ENCODE peak calls at places on chromosomes 6 and 20, in seven cellular contexts. V is left ventricle myocardium inferior; W is spleen; G is HCT116; L is CD4-positive, CD25-positive, alpha-beta regulatory T cell; T is MM.1S; U is neuronal stem cell. D is an unnamed sample. For H3K4me1, the result is how much of the 10 kb centered on the place peaks cover.

GRCh38 chr6:54135665-54136370 is 24.6 kb downstream of the MLIP start:
- DNase-seq in V (no peak), W (no peak), G (no peak), L (no peak), T (no peak), U (no peak), D (no peak)

GRCh38 chr6:7732219-7732618 is 6.3 kb downstream of the BMP6 start:
- DNase-seq in V (no peak), W (no peak), G (no peak), L (no peak), T (no peak), U (no peak), D (no peak)

GRCh38 chr6:2693191-2693590 is 57.5 kb downstream of the MYLK4 start:
- DNase-seq in V (no peak), W (no peak), G (no peak), L (no peak), T (no peak), U (no peak), D (no peak)

GRCh38 chr20:11797161-11797560 is 120.5 kb upstream of the BTBD3 start:
- DNase-seq in V (no peak), W (no peak), G (no peak), L (no peak), T (no peak), U (no peak), D (no peak)

GRCh38 chr20:21826946-21827345 is 121.5 kb downstream of the PAX1 start:
- DNase-seq in V (no peak), W (no peak), G (no peak), L (no peak), T (no peak), U (peak), D (no peak)

GRCh38 chr6:35512740-35513139 is at the start of gene TULP1:
- DNase-seq in V (no peak), W (no peak), G (no peak), L (no peak), T (no peak), U (no peak), D (no peak)

GRCh38 chr20:50520222-50520877 is 10.2 kb downstream of the PTPN1 start:
- DNase-seq in V (no peak), W (no peak), G (no peak), L (no peak), T (no peak), U (no peak), D (no peak)

GRCh38 chr6:168192195-168192900 is 113.3 kb upstream of the FRMD1 start:
- DNase-seq in V (no peak), W (no peak), G (no peak), L (no peak), T (no peak), U (no peak), D (no peak)

GRCh38 chr6:163893609-163894189 is 479.2 kb downstream of the QKI start:
- DNase-seq in V (no peak), W (no peak), G (no peak), L (no peak), T (no peak), U (no peak), D (no peak)

GRCh38 chr6:150721411-150722266 is 122.0 kb downstream of the PLEKHG1 start:
- DNase-seq in V (no peak), W (no peak), G (no peak), L (no peak), T (no peak), U (no peak), D (no peak)

GRCh38 chr6:153484056-153484455 is 353.0 kb upstream of the RGS17 start:
- DNase-seq in V (no peak), W (no peak), G (no peak), L (no peak), T (no peak), U (peak), D (no peak)

GRCh38 chr20:38209736-38210405 is 44.8 kb upstream of the TGM2 start:
- DNase-seq in V (no peak), W (no peak), G (no peak), L (no peak), T (no peak), U (no peak), D (no peak)

GRCh38 chr20:35831029-35831428 is 59.2 kb downstream of the PHF20 start:
- DNase-seq in V (no peak), W (no peak), G (no peak), L (no peak), T (no peak), U (no peak), D (no peak)

GRCh38 chr6:6661684-6662083 is 73.2 kb downstream of the LY86 start:
- DNase-seq in V (no peak), W (no peak), G (no peak), L (no peak), T (no peak), U (no peak), D (peak)

GRCh38 chr20:16018881-16019280 is 554.4 kb downstream of the KIF16B start:
- DNase-seq in V (no peak), W (no peak), G (no peak), L (no peak), T (no peak), U (no peak), D (no peak)

GRCh38 chr20:14744723-14745122 is 407.3 kb upstream of the FLRT3 start:
- DNase-seq in V (no peak), W (no peak), G (no peak), L (no peak), T (no peak), U (no peak), D (no peak)
- H3K4me1 ChIP-seq in V (under half), W (under half), G (under half), L (under half), T (under half), U (under half), D (under half)

DNA sequence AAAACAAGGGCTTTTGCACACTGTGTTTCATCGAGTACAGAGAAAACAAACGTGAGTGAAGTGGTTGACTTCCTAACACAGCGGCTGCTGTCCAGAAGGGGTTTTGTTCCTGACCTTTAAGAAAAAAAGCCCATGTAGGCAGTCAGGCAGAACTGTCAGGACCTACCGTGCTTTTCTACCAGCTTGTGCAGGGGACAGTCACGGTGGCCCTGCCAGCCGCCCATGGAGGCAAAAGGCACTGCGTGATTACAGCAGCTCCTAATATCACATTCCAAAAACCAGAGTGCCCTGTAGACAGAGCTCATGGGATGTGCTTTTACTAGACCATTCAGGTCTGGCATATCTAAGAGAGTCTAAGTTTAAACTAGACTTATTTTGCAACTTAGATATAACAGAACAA is 12.2 kb downstream of the TNFAIP3 start:
- DNase-seq in V (no peak), W (no peak), G (no peak), L (no peak), T (no peak), U (no peak), D (no peak)
- H3K4me1 ChIP-seq in V (under half), W (half or more), G (under half), L (half or more), T (half or more), U (under half), D (under half)

DNA sequence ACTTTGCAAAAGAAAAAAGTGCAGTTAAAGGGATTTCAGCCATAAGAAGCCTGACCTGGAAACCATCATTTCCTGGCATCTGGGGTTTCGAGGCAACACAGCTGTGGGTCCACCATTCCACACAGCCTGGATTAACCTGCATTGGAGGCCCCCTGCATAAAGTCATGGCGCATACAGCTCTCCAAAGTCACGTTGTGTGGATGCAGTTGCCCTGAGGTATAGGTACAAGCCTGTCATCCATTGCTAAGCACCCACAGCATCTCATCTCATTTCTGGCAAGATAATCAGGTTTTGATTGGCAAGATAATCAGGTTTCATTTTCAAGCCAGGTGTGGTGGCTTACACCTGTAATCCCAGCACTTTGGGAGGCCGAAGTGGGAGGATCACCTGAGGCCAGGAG is 54.5 kb upstream of the TAGAP start:
- DNase-seq in V (no peak), W (no peak), G (no peak), L (no peak), T (no peak), U (no peak), D (no peak)
- H3K4me1 ChIP-seq in V (under half), W (half or more), G (under half), L (under half), T (under half), U (under half), D (under half)

GRCh38 chr6:17866876-17867444 is 120.5 kb downstream of the KIF13A start:
- DNase-seq in V (no peak), W (no peak), G (no peak), L (no peak), T (no peak), U (no peak), D (no peak)

GRCh38 chr6:17861361-17861760 is 126.1 kb downstream of the KIF13A start:
- DNase-seq in V (no peak), W (no peak), G (no peak), L (no peak), T (no peak), U (no peak), D (no peak)

GRCh38 chr6:17865243-17865642 is 122.2 kb downstream of the KIF13A start:
- DNase-seq in V (peak), W (no peak), G (peak), L (no peak), T (no peak), U (no peak), D (no peak)

GRCh38 chr6:17865798-17866725 is 121.4 kb downstream of the KIF13A start:
- DNase-seq in V (peak), W (no peak), G (peak), L (no peak), T (no peak), U (no peak), D (peak)

GRCh38 chr6:17863971-17864754 is 123.3 kb downstream of the KIF13A start:
- DNase-seq in V (peak), W (no peak), G (peak), L (no peak), T (no peak), U (no peak), D (peak)
- H3K4me1 ChIP-seq in V (half or more), W (under half), G (under half), L (under half), T (under half), U (under half), D (half or more)

DNA sequence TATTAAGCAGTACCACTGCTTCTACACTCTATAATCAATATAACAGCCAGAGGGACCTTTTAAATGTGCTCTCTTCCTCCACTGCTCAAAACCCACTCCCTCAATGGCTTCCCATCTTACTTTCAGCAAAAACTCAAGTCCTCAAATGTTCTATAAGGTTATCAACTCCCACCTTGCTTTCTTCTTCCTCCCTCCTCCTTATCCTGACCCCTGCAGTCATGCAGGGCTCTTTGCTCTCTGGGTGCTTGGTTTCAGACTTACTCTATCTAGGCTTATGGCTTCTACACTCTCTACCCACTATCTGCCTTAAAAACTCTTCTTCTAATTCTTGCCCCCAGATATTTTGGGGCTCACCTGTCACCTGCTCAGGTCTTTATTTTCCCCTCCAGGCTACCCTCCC is 5.3 kb downstream of the ARHGAP18 start:
- DNase-seq in V (no peak), W (no peak), G (no peak), L (no peak), T (no peak), U (no peak), D (no peak)
- H3K4me1 ChIP-seq in V (under half), W (half or more), G (half or more), L (under half), T (under half), U (under half), D (under half)

DNA sequence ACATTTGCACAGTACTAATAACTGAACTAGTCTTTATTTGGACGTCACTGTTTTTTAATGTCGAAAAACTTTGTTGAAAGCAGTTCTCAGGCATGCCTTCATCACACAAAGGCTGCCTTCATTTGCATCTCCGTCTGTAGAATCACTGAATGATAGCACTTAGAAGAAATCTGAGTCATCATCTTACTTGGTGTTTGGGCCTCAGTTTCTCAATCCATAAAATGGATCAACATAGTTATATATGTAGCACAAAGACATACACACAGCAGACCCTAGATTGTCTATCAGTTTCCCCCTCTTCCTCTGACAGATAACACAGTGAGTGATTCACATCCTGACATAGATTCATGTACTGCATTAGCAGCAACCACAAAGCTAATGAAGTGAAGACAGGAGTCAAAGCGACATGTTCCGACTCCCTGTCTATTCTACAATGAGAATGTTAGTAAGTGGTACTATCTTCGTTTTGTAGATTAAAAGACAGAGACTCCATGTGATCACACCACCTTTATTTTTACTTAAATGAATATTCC is 80.4 kb upstream of the PDE10A start:
- DNase-seq in V (no peak), W (no peak), G (no peak), L (no peak), T (no peak), U (no peak), D (no peak)
- H3K4me1 ChIP-seq in V (under half), W (under half), G (under half), L (under half), T (under half), U (under half), D (under half)

DNA sequence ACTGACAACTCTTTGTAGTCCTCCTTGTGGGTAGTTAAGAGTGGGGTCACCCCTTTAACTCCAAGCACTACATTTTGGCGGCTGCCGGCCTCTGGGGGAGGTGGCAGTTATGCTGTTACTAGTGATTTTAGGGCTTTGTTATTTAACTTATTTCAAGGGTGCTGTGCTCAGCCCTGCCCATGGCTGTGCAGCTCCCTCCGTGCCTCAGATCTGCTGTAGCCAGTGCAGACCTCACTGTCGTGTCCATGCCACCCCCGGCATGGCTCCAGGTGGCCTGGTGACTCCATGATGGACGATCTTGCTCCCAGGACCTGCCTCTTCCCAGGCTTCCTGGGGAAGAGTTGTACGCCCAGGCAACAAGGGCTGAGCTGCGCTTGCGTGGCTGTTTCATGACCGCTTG is 15.4 kb downstream of the UQCC2 start:
- DNase-seq in V (no peak), W (no peak), G (no peak), L (no peak), T (no peak), U (no peak), D (no peak)
- H3K4me1 ChIP-seq in V (half or more), W (half or more), G (under half), L (half or more), T (under half), U (under half), D (half or more)

DNA sequence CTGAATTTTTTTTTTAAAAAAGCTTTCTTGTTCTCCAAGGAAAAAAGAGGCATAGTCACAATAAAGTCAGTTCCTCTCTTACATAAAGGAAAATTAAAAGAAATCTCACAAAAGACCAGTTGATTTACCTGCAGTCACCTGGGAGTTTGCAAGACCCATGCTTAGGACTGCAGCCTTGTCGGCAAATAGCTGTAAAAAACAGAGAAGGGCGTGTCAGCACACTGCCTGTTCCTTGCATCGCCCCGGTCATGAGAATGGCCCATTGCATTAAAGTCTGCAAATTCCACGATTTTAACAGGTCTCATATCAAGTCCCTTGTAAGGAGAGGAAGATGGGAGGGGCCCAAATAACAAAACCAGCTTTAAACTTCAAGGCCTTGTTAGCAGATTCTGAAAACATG is 17.5 kb downstream of the JAG1 start:
- DNase-seq in V (no peak), W (no peak), G (no peak), L (no peak), T (no peak), U (no peak), D (no peak)
- H3K4me1 ChIP-seq in V (half or more), W (half or more), G (under half), L (under half), T (under half), U (under half), D (half or more)